ENCODE peak calls at places on chromosome 6, in ten cellular contexts. S is A549, J is PC-3, A is H9, M is keratinocyte, X is ovary, Y is B cell, O is right atrium auricular region, P is lower lobe of right lung, I is tibial artery. H is an unnamed sample.

GRCh38 chr6:155185544-155185943 is 78.3 kb upstream of the CLDN20 start:
- DNase-seq in S (peak), J (peak), A (peak), M (no peak), X (no peak), Y (no peak), O (no peak), P (no peak), I (no peak), H (no peak)

GRCh38 chr6:136791296-136792065 is 796 bp downstream of the MAP3K5 start:
- DNase-seq in S (peak), J (peak), A (peak), M (no peak), X (peak), Y (peak), O (peak), P (peak), I (peak), H (no peak)

GRCh38 chr6:150687508-150687907 is 87.8 kb downstream of the PLEKHG1 start:
- DNase-seq in S (no peak), J (no peak), A (no peak), M (no peak), X (peak), Y (no peak), O (peak), P (no peak), I (no peak), H (no peak)

GRCh38 chr6:130694617-130695016 is 132.6 kb upstream of the SMLR1 start:
- DNase-seq in S (no peak), J (no peak), A (no peak), M (no peak), X (no peak), Y (no peak), O (no peak), P (no peak), I (no peak), H (no peak)

GRCh38 chr6:123332070-123332469 is 304.7 kb downstream of the TRDN start:
- DNase-seq in S (no peak), J (no peak), A (no peak), M (no peak), X (no peak), Y (no peak), O (no peak), P (no peak), I (no peak), H (no peak)

GRCh38 chr6:138538390-138539031 is 39.2 kb upstream of the NHSL1 start:
- DNase-seq in S (no peak), J (no peak), A (no peak), M (no peak), X (no peak), Y (no peak), O (no peak), P (no peak), I (no peak), H (no peak)

GRCh38 chr6:4125933-4126864 is 9.2 kb downstream of the ECI2 start:
- DNase-seq in S (peak), J (peak), A (no peak), M (no peak), X (peak), Y (no peak), O (no peak), P (no peak), I (no peak), H (peak)

GRCh38 chr6:39790772-39791171 is 1.4 kb upstream of the DAAM2 start:
- DNase-seq in S (no peak), J (no peak), A (no peak), M (no peak), X (no peak), Y (no peak), O (no peak), P (no peak), I (no peak), H (no peak)

GRCh38 chr6:43113431-43114260 is 37.5 kb downstream of the PTK7 start:
- DNase-seq in S (no peak), J (no peak), A (no peak), M (no peak), X (no peak), Y (no peak), O (no peak), P (no peak), I (no peak), H (no peak)

GRCh38 chr6:5036309-5036708 is 32.5 kb upstream of the RPP40 start:
- DNase-seq in S (peak), J (peak), A (peak), M (no peak), X (no peak), Y (no peak), O (no peak), P (no peak), I (no peak), H (no peak)

GRCh38 chr6:66291905-66292304 is 584.9 kb upstream of the EYS start:
- DNase-seq in S (no peak), J (no peak), A (no peak), M (no peak), X (no peak), Y (no peak), O (no peak), P (no peak), I (no peak), H (no peak)

GRCh38 chr6:129345890-129346289 is 364.1 kb downstream of the ARHGAP18 start:
- DNase-seq in S (no peak), J (peak), A (no peak), M (no peak), X (no peak), Y (no peak), O (no peak), P (no peak), I (no peak), H (peak)

GRCh38 chr6:100283288-100283687 is 181.4 kb downstream of the SIM1 start:
- DNase-seq in S (peak), J (peak), A (no peak), M (no peak), X (no peak), Y (no peak), O (no peak), P (no peak), I (no peak), H (peak)

GRCh38 chr6:143758551-143758950 is 80.8 kb downstream of the PHACTR2 start:
- DNase-seq in S (no peak), J (no peak), A (no peak), M (no peak), X (no peak), Y (no peak), O (no peak), P (no peak), I (no peak), H (no peak)

GRCh38 chr6:34378470-34378869 is 14.0 kb downstream of the NUDT3 start:
- DNase-seq in S (no peak), J (no peak), A (no peak), M (no peak), X (no peak), Y (no peak), O (no peak), P (no peak), I (no peak), H (no peak)

GRCh38 chr6:45415778-45416518 is 38.2 kb upstream of the SUPT3H start:
- DNase-seq in S (no peak), J (no peak), A (no peak), M (no peak), X (no peak), Y (no peak), O (no peak), P (no peak), I (no peak), H (no peak)

GRCh38 chr6:44828780-44829179 is 441.3 kb downstream of the CDC5L start:
- DNase-seq in S (no peak), J (no peak), A (no peak), M (no peak), X (no peak), Y (no peak), O (no peak), P (no peak), I (no peak), H (no peak)

GRCh38 chr6:148343028-148343374 is 363 bp downstream of the SASH1 start:
- DNase-seq in S (no peak), J (no peak), A (peak), M (no peak), X (peak), Y (no peak), O (no peak), P (no peak), I (no peak), H (no peak)

GRCh38 chr6:62891065-62891647 is 320.1 kb upstream of the FKBP1C start:
- DNase-seq in S (no peak), J (peak), A (no peak), M (no peak), X (no peak), Y (peak), O (no peak), P (no peak), I (no peak), H (no peak)

GRCh38 chr6:163945813-163946212 is 531.3 kb downstream of the QKI start:
- DNase-seq in S (no peak), J (no peak), A (no peak), M (no peak), X (no peak), Y (no peak), O (no peak), P (no peak), I (no peak), H (no peak)

GRCh38 chr6:36067374-36068011 is 39.9 kb downstream of the MAPK14 start:
- DNase-seq in S (no peak), J (no peak), A (no peak), M (no peak), X (no peak), Y (no peak), O (no peak), P (no peak), I (no peak), H (peak)

GRCh38 chr6:13354331-13355042 is 26.1 kb upstream of the TBC1D7 start:
- DNase-seq in S (no peak), J (peak), A (no peak), M (no peak), X (no peak), Y (peak), O (no peak), P (no peak), I (no peak), H (no peak)

GRCh38 chr6:87483929-87484328 is 11.2 kb downstream of the SLC35A1 start:
- DNase-seq in S (no peak), J (peak), A (peak), M (no peak), X (no peak), Y (peak), O (no peak), P (no peak), I (no peak), H (no peak)

GRCh38 chr6:118391086-118391485 is 157.0 kb upstream of the PLN start:
- DNase-seq in S (no peak), J (no peak), A (no peak), M (no peak), X (no peak), Y (no peak), O (no peak), P (no peak), I (no peak), H (no peak)

GRCh38 chr6:11824986-11825385 is 46.4 kb upstream of the ADTRP start:
- DNase-seq in S (no peak), J (no peak), A (no peak), M (no peak), X (no peak), Y (no peak), O (no peak), P (no peak), I (no peak), H (no peak)

GRCh38 chr6:16755544-16755943 is 5.7 kb downstream of the ATXN1 start:
- DNase-seq in S (no peak), J (no peak), A (no peak), M (no peak), X (no peak), Y (no peak), O (no peak), P (no peak), I (no peak), H (no peak)

GRCh38 chr6:153167026-153167891 is 36.2 kb upstream of the RGS17 start:
- DNase-seq in S (peak), J (peak), A (no peak), M (peak), X (no peak), Y (no peak), O (no peak), P (no peak), I (no peak), H (peak)

GRCh38 chr6:143348531-143348930 is 102.0 kb downstream of the ADAT2 start:
- DNase-seq in S (no peak), J (no peak), A (no peak), M (no peak), X (no peak), Y (no peak), O (no peak), P (no peak), I (no peak), H (no peak)

DNA sequence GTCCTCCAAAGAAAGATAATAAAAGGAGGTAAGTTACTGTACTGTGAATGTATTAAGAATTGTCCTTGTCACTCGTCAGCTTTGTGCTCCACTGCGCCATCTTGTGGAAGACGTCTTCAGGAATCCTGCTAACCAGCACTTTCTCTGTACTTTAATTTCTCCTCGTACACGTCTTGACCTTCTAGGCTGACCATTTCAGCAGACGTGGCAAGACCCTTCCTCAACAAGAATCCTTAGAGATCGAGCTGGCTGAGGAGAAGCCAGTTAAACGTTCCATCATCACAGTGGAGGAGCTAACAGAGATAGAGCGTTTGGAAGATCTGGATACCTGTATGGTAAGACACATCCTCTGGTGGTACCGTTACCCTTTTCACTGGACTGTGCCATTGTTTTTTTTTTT is 95.5 kb upstream of the SCGN start:
- DNase-seq in S (peak), J (peak), A (peak), M (peak), X (peak), Y (peak), O (peak), P (peak), I (peak), H (peak)
- TF ChIP-seq CTCF in S (peak), J (peak), A (peak), M (peak), X (peak), Y (peak), O (peak), P (peak), I (peak), H (peak)

GRCh38 chr6:31548423-31548873 is 1.0 kb downstream of the NFKBIL1 start:
- DNase-seq in S (no peak), J (no peak), A (no peak), M (no peak), X (no peak), Y (no peak), O (no peak), P (no peak), I (no peak), H (no peak)

GRCh38 chr6:31546339-31546961 is at the start of gene ATP6V1G2:
- DNase-seq in S (peak), J (peak), A (peak), M (peak), X (peak), Y (peak), O (peak), P (peak), I (peak), H (peak)

GRCh38 chr6:31545291-31545690 is 1.1 kb downstream of the ATP6V1G2 start:
- DNase-seq in S (no peak), J (no peak), A (no peak), M (no peak), X (no peak), Y (no peak), O (no peak), P (no peak), I (no peak), H (no peak)

GRCh38 chr6:31546962-31547726 is at the start of gene NFKBIL1:
- DNase-seq in S (peak), J (peak), A (peak), M (peak), X (peak), Y (peak), O (peak), P (peak), I (peak), H (peak)

GRCh38 chr6:31547727-31548422 is 467 bp downstream of the NFKBIL1 start:
- DNase-seq in S (no peak), J (no peak), A (no peak), M (no peak), X (peak), Y (no peak), O (no peak), P (peak), I (no peak), H (no peak)
- TF ChIP-seq CTCF in S (no peak), J (no peak), A (no peak), M (no peak), X (no peak), Y (no peak), O (no peak), P (no peak), I (no peak), H (no peak)

GRCh38 chr6:125587624-125588023 is 161.8 kb upstream of the HEY2 start:
- DNase-seq in S (no peak), J (no peak), A (no peak), M (no peak), X (no peak), Y (no peak), O (no peak), P (no peak), I (no peak), H (no peak)

GRCh38 chr6:125586605-125587004 is 162.8 kb upstream of the HEY2 start:
- DNase-seq in S (no peak), J (no peak), A (no peak), M (no peak), X (no peak), Y (no peak), O (no peak), P (no peak), I (no peak), H (no peak)

GRCh38 chr6:125586074-125586473 is 163.4 kb upstream of the HEY2 start:
- DNase-seq in S (no peak), J (peak), A (no peak), M (no peak), X (no peak), Y (no peak), O (no peak), P (no peak), I (no peak), H (no peak)

GRCh38 chr6:125585470-125585869 is 164.0 kb upstream of the HEY2 start:
- DNase-seq in S (no peak), J (no peak), A (no peak), M (no peak), X (no peak), Y (no peak), O (no peak), P (no peak), I (no peak), H (no peak)

GRCh38 chr6:125584468-125584939 is 164.9 kb upstream of the HEY2 start:
- DNase-seq in S (no peak), J (peak), A (peak), M (no peak), X (no peak), Y (no peak), O (no peak), P (no peak), I (peak), H (no peak)
- TF ChIP-seq CTCF in S (no peak), J (no peak), A (peak), M (no peak), X (no peak), Y (no peak), O (peak), P (no peak), I (no peak), H (no peak)

GRCh38 chr6:169115632-169116031 is 138.0 kb downstream of the THBS2 start:
- DNase-seq in S (no peak), J (no peak), A (no peak), M (no peak), X (no peak), Y (no peak), O (no peak), P (no peak), I (no peak), H (no peak)

GRCh38 chr6:169118346-169118830 is 135.3 kb downstream of the THBS2 start:
- DNase-seq in S (no peak), J (no peak), A (no peak), M (no peak), X (no peak), Y (no peak), O (no peak), P (no peak), I (no peak), H (no peak)

GRCh38 chr6:169119669-169120068 is 134.0 kb downstream of the THBS2 start:
- DNase-seq in S (no peak), J (no peak), A (no peak), M (no peak), X (no peak), Y (no peak), O (no peak), P (no peak), I (no peak), H (no peak)

GRCh38 chr6:169117663-169118062 is 136.0 kb downstream of the THBS2 start:
- DNase-seq in S (no peak), J (no peak), A (no peak), M (no peak), X (no peak), Y (no peak), O (no peak), P (no peak), I (no peak), H (no peak)

GRCh38 chr6:169121013-169121412 is 132.6 kb downstream of the THBS2 start:
- DNase-seq in S (no peak), J (no peak), A (no peak), M (no peak), X (no peak), Y (no peak), O (no peak), P (no peak), I (no peak), H (no peak)
- TF ChIP-seq CTCF in S (no peak), J (no peak), A (peak), M (peak), X (no peak), Y (no peak), O (no peak), P (no peak), I (no peak), H (no peak)

H was measured in AG09309.